ENCODE peak calls at places on chromosomes 5 and 9, in seven cellular contexts. A is CD8-positive, alpha-beta T cell; E is Calu3; J is mesothelial cell of epicardium; G is H9; O is cardiac fibroblast; Z is fibroblast of mammary gland. S is an unnamed sample.

GRCh38 chr5:112142769-112143270 is 276.3 kb downstream of the EPB41L4A start:
- DNase-seq in A (no peak), G (no peak), O (peak), J (no peak), E (no peak), Z (peak), S (no peak)

GRCh38 chr9:88680505-88681160 is 145.7 kb downstream of the NXNL2 start:
- DNase-seq in J (no peak), Z (peak), G (no peak), E (no peak), O (peak), A (no peak), S (no peak)

GRCh38 chr9:70868044-70868443 is 253.4 kb downstream of the TRPM3 start:
- DNase-seq in A (no peak), E (no peak), J (no peak), Z (no peak), G (no peak), O (no peak), S (no peak)

GRCh38 chr5:178297751-178298150 is 65.1 kb upstream of the PHYKPL start:
- DNase-seq in E (no peak), J (peak), O (no peak), G (no peak), Z (no peak), A (no peak), S (peak)

GRCh38 chr9:121758693-121759092 is 107.3 kb downstream of the DAB2IP start:
- DNase-seq in Z (no peak), J (no peak), E (no peak), O (no peak), A (no peak), G (no peak), S (no peak)

GRCh38 chr5:179699640-179700298 is 1.0 kb downstream of the CANX start:
- DNase-seq in O (peak), A (no peak), Z (peak), E (peak), G (no peak), J (no peak), S (peak)

GRCh38 chr5:151740336-151740942 is 18.0 kb downstream of the ATOX1 start:
- DNase-seq in Z (peak), A (peak), E (peak), O (peak), G (peak), J (peak), S (peak)

GRCh38 chr9:100160021-100160420 is 61.0 kb downstream of the INVS start:
- DNase-seq in A (no peak), E (no peak), G (no peak), O (no peak), J (no peak), Z (no peak), S (no peak)

GRCh38 chr5:160159991-160160826 is 41.0 kb upstream of the PWWP2A start:
- DNase-seq in Z (no peak), A (no peak), J (no peak), G (peak), E (no peak), O (no peak), S (no peak)

GRCh38 chr5:55921617-55922016 is 70.5 kb downstream of the IL31RA start:
- DNase-seq in O (no peak), J (no peak), Z (no peak), G (no peak), A (no peak), E (no peak), S (no peak)

GRCh38 chr9:21778300-21778699 is 24.1 kb upstream of the MTAP start:
- DNase-seq in J (no peak), A (no peak), G (no peak), Z (peak), E (no peak), O (peak), S (no peak)

GRCh38 chr9:69762527-69762926 is 2.7 kb upstream of the PTAR1 start:
- DNase-seq in O (no peak), J (no peak), Z (no peak), G (no peak), E (no peak), A (no peak), S (no peak)

DNA sequence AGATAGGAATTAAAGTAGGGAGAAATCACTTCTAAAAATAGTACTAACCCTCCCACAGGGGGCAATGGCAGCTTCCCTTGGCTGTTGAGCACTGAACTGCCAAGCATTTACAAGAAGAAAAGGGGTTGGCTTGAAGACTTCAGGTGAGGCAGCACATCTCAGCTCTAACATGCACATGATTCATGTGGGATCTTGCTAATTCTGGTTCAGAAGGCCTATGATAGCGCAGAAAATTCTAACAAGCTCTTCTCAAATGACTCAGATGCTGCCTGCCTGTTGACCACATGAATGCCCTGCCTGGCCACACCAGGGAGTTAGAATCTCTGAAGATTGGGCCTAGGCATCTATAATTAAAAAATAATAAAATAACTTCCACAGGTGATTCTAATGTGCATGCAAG is 22.6 kb downstream of the CD180 start:
- DNase-seq in A (no peak), O (no peak), E (no peak), Z (no peak), J (no peak), G (no peak), S (no peak)
- TF ChIP-seq CTCF in A (no peak), O (no peak), E (no peak), Z (no peak), J (no peak), G (no peak), S (no peak)

GRCh38 chr5:33338336-33339110 is 102.2 kb upstream of the TARS1 start:
- DNase-seq in A (no peak), Z (no peak), E (no peak), J (no peak), O (no peak), G (no peak), S (no peak)
- TF ChIP-seq CTCF in A (no peak), Z (no peak), E (no peak), J (no peak), O (no peak), G (no peak), S (no peak)

DNA sequence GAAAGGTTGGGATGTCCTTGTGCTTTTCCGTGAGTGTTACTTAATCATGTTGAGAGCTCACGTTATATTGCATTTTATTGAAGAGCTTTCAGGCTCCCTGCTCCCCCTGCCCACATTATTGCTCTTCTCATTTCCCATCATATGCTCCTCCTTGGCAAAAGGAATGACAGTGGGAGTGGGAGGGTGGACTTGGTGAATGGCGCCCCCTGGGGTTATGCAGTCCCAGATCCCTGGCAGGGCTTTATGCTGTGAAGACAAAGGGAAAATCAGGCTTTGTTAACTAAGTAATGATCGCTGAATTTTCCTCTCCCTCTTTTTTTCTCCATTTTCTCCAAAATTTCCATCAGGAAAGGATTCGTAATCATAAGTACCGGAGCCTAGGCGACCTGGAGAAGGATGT is 166.6 kb downstream of the SMARCA2 start:
- DNase-seq in A (no peak), E (peak), Z (peak), J (no peak), G (peak), O (peak), S (no peak)
- TF ChIP-seq CTCF in A (peak), E (no peak), Z (peak), J (peak), G (peak), O (peak), S (peak)

DNA sequence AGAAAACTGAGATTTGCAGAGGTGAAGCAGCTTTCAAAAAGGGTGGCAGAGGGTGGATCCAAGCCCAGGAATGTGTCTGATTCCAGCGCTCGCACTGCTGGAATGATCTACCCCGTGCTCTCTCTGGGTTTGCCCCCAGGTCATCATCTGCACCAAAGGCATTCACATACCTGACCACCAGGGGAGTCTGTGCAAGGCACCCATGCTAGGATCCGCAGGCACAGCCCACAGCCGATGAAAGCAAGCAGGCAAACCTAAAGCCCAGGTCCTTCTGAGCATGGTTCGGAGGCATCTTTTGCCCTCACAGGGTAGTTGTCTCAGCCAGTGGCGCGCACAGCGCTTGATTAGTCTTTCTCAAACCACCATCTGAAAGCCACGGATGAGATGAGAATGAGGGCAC is 56.6 kb downstream of the TEK start:
- DNase-seq in O (no peak), A (no peak), G (peak), E (no peak), Z (no peak), J (no peak), S (no peak)
- TF ChIP-seq CTCF in O (no peak), A (no peak), G (peak), E (no peak), Z (no peak), J (no peak), S (no peak)